ENCODE peak calls at places on chromosomes 5 and 9, in five cellular contexts. One of them, this sample, is unnamed.

GRCh38 chr5:144511581-144512072 is 341.0 kb downstream of the KCTD16 start:
- DNase-seq in A549: no peak
- DNase-seq in K562: no peak
- DNase-seq in GM12878: no peak
- DNase-seq in endothelial cell of umbilical vein: no peak
- DNase-seq in this sample: no peak

GRCh38 chr5:31889131-31889561 is 250.2 kb downstream of the PDZD2 start:
- DNase-seq in A549: no peak
- DNase-seq in K562: no peak
- DNase-seq in GM12878: no peak
- DNase-seq in endothelial cell of umbilical vein: no peak
- DNase-seq in this sample: no peak

GRCh38 chr9:136160321-136160938 is 41.8 kb upstream of the TMEM250 start:
- DNase-seq in A549: no peak
- DNase-seq in K562: peak; percentile 38
- DNase-seq in GM12878: no peak
- DNase-seq in endothelial cell of umbilical vein: no peak
- DNase-seq in this sample: no peak

GRCh38 chr5:113061851-113062631 is 85.4 kb downstream of the DCP2 start:
- DNase-seq in A549: no peak
- DNase-seq in K562: no peak
- DNase-seq in GM12878: no peak
- DNase-seq in endothelial cell of umbilical vein: no peak
- DNase-seq in this sample: no peak

GRCh38 chr5:36279054-36279698 is 22.5 kb downstream of the RANBP3L start:
- DNase-seq in A549: no peak
- DNase-seq in K562: no peak
- DNase-seq in GM12878: no peak
- DNase-seq in endothelial cell of umbilical vein: no peak
- DNase-seq in this sample: peak; percentile 9

GRCh38 chr9:84054341-84055010 is 73.9 kb downstream of the RMI1 start:
- DNase-seq in A549: no peak
- DNase-seq in K562: no peak
- DNase-seq in GM12878: no peak
- DNase-seq in endothelial cell of umbilical vein: no peak
- DNase-seq in this sample: no peak

GRCh38 chr9:18495065-18495464 is 21.1 kb downstream of the ADAMTSL1 start:
- DNase-seq in A549: no peak
- DNase-seq in K562: no peak
- DNase-seq in GM12878: no peak
- DNase-seq in endothelial cell of umbilical vein: no peak
- DNase-seq in this sample: no peak

GRCh38 chr5:133824661-133825254 is 143.7 kb downstream of the C5orf15 start:
- DNase-seq in A549: no peak
- DNase-seq in K562: no peak
- DNase-seq in GM12878: peak; percentile 90
- DNase-seq in endothelial cell of umbilical vein: no peak
- DNase-seq in this sample: no peak

GRCh38 chr5:69006030-69006429 is 87.8 kb upstream of the SLC30A5 start:
- DNase-seq in A549: no peak
- DNase-seq in K562: no peak
- DNase-seq in GM12878: no peak
- DNase-seq in endothelial cell of umbilical vein: no peak
- DNase-seq in this sample: no peak

GRCh38 chr9:96048116-96048953 is 172.8 kb downstream of the ERCC6L2 start:
- DNase-seq in A549: no peak
- DNase-seq in K562: no peak
- DNase-seq in GM12878: no peak
- DNase-seq in endothelial cell of umbilical vein: peak; percentile 55
- DNase-seq in this sample: no peak

GRCh38 chr9:130843049-130843908 is 8.2 kb downstream of the ABL1 start:
- DNase-seq in A549: no peak
- DNase-seq in K562: no peak
- DNase-seq in GM12878: no peak
- DNase-seq in endothelial cell of umbilical vein: no peak
- DNase-seq in this sample: no peak

GRCh38 chr5:60801406-60802090 is 42.5 kb downstream of the ELOVL7 start:
- DNase-seq in A549: no peak
- DNase-seq in K562: no peak
- DNase-seq in GM12878: no peak
- DNase-seq in endothelial cell of umbilical vein: no peak
- DNase-seq in this sample: no peak

GRCh38 chr5:108093186-108093585 is 288.7 kb downstream of the FBXL17 start:
- DNase-seq in A549: peak; percentile 25
- DNase-seq in K562: no peak
- DNase-seq in GM12878: no peak
- DNase-seq in endothelial cell of umbilical vein: peak; percentile 31
- DNase-seq in this sample: peak; percentile 19

GRCh38 chr5:115494570-115495289 is 49.8 kb downstream of the FEM1C start:
- DNase-seq in A549: no peak
- DNase-seq in K562: no peak
- DNase-seq in GM12878: no peak
- DNase-seq in endothelial cell of umbilical vein: no peak
- DNase-seq in this sample: no peak

GRCh38 chr5:100709771-100710170 is 174.6 kb downstream of the FAM174A start:
- DNase-seq in A549: no peak
- DNase-seq in K562: no peak
- DNase-seq in GM12878: no peak
- DNase-seq in endothelial cell of umbilical vein: no peak
- DNase-seq in this sample: no peak

GRCh38 chr5:93192107-93192506 is 388.9 kb downstream of the NR2F1-AS1 start:
- DNase-seq in A549: peak; percentile 68
- DNase-seq in K562: no peak
- DNase-seq in GM12878: no peak
- DNase-seq in endothelial cell of umbilical vein: peak; percentile 73
- DNase-seq in this sample: no peak

GRCh38 chr9:97528529-97529230 is 27.2 kb downstream of the TMOD1 start:
- DNase-seq in A549: no peak
- DNase-seq in K562: no peak
- DNase-seq in GM12878: no peak
- DNase-seq in endothelial cell of umbilical vein: no peak
- DNase-seq in this sample: no peak

GRCh38 chr5:96335873-96336272 is 97.2 kb downstream of the PCSK1 start:
- DNase-seq in A549: peak; percentile 11
- DNase-seq in K562: no peak
- DNase-seq in GM12878: no peak
- DNase-seq in endothelial cell of umbilical vein: no peak
- DNase-seq in this sample: no peak

GRCh38 chr5:102901821-102902448 is 146.8 kb downstream of the PAM start:
- DNase-seq in A549: no peak
- DNase-seq in K562: no peak
- DNase-seq in GM12878: no peak
- DNase-seq in endothelial cell of umbilical vein: peak; percentile 37
- DNase-seq in this sample: no peak

GRCh38 chr9:100601216-100601615 is 23.3 kb downstream of the CAVIN4 start:
- DNase-seq in A549: peak; percentile 54
- DNase-seq in K562: peak; percentile 32
- DNase-seq in GM12878: no peak
- DNase-seq in endothelial cell of umbilical vein: peak; percentile 52
- DNase-seq in this sample: peak; percentile 60

GRCh38 chr5:172276214-172276613 is 7.3 kb downstream of the UBTD2 start:
- DNase-seq in A549: peak; percentile 46
- DNase-seq in K562: no peak
- DNase-seq in GM12878: no peak
- DNase-seq in endothelial cell of umbilical vein: no peak
- DNase-seq in this sample: no peak

GRCh38 chr9:73780916-73781315 is 629.3 kb downstream of the ANXA1 start:
- DNase-seq in A549: peak; percentile 1
- DNase-seq in K562: no peak
- DNase-seq in GM12878: no peak
- DNase-seq in endothelial cell of umbilical vein: no peak
- DNase-seq in this sample: peak; percentile 20

GRCh38 chr5:176420086-176420485 is 3.7 kb upstream of the CLTB start:
- DNase-seq in A549: no peak
- DNase-seq in K562: no peak
- DNase-seq in GM12878: no peak
- DNase-seq in endothelial cell of umbilical vein: no peak
- DNase-seq in this sample: no peak

GRCh38 chr9:71079451-71079850 is 42.0 kb downstream of the TRPM3 start:
- DNase-seq in A549: peak; percentile 2
- DNase-seq in K562: no peak
- DNase-seq in GM12878: no peak
- DNase-seq in endothelial cell of umbilical vein: no peak
- DNase-seq in this sample: no peak

GRCh38 chr5:169029087-169029486 is 271.9 kb downstream of the SLIT3 start:
- DNase-seq in A549: no peak
- DNase-seq in K562: no peak
- DNase-seq in GM12878: no peak
- DNase-seq in endothelial cell of umbilical vein: no peak
- DNase-seq in this sample: no peak

GRCh38 chr5:107486489-107486888 is 184.2 kb downstream of the EFNA5 start:
- DNase-seq in A549: no peak
- DNase-seq in K562: no peak
- DNase-seq in GM12878: peak; percentile 48
- DNase-seq in endothelial cell of umbilical vein: no peak
- DNase-seq in this sample: peak; percentile 85

GRCh38 chr5:148805323-148806290 is 20.8 kb upstream of the ADRB2 start:
- DNase-seq in A549: no peak
- DNase-seq in K562: peak; percentile 45
- DNase-seq in GM12878: peak; percentile 79
- DNase-seq in endothelial cell of umbilical vein: peak; percentile 77
- DNase-seq in this sample: peak; percentile 98

GRCh38 chr9:37515620-37516258 is 30.0 kb downstream of the POLR1E start:
- DNase-seq in A549: no peak
- DNase-seq in K562: no peak
- DNase-seq in GM12878: no peak
- DNase-seq in endothelial cell of umbilical vein: no peak
- DNase-seq in this sample: no peak

GRCh38 chr9:37511715-37512010 is 25.9 kb downstream of the POLR1E start:
- DNase-seq in A549: no peak
- DNase-seq in K562: no peak
- DNase-seq in GM12878: no peak
- DNase-seq in endothelial cell of umbilical vein: no peak
- DNase-seq in this sample: no peak

GRCh38 chr9:37512439-37512838 is 26.7 kb downstream of the POLR1E start:
- DNase-seq in A549: no peak
- DNase-seq in K562: no peak
- DNase-seq in GM12878: no peak
- DNase-seq in endothelial cell of umbilical vein: no peak
- DNase-seq in this sample: no peak

GRCh38 chr9:37517977-37518376 is 32.2 kb downstream of the POLR1E start:
- DNase-seq in A549: no peak
- DNase-seq in K562: no peak
- DNase-seq in GM12878: no peak
- DNase-seq in endothelial cell of umbilical vein: no peak
- DNase-seq in this sample: no peak

GRCh38 chr9:37514999-37515398 is 29.3 kb downstream of the POLR1E start:
- DNase-seq in A549: no peak
- DNase-seq in K562: no peak
- DNase-seq in GM12878: no peak
- DNase-seq in endothelial cell of umbilical vein: no peak
- DNase-seq in this sample: no peak
- TF ChIP-seq MAX in A549: no peak
- TF ChIP-seq MAX in K562: no peak
- TF ChIP-seq MAX in GM12878: no peak
- TF ChIP-seq MAX in endothelial cell of umbilical vein: no peak
- TF ChIP-seq MAX in this sample: no peak

GRCh38 chr9:98652741-98653140 is 56.0 kb downstream of the GABBR2 start:
- DNase-seq in A549: no peak
- DNase-seq in K562: no peak
- DNase-seq in GM12878: no peak
- DNase-seq in endothelial cell of umbilical vein: no peak
- DNase-seq in this sample: no peak

GRCh38 chr9:98654247-98654646 is 54.5 kb downstream of the GABBR2 start:
- DNase-seq in A549: no peak
- DNase-seq in K562: no peak
- DNase-seq in GM12878: no peak
- DNase-seq in endothelial cell of umbilical vein: no peak
- DNase-seq in this sample: no peak

GRCh38 chr9:98656536-98656935 is 52.2 kb downstream of the GABBR2 start:
- DNase-seq in A549: no peak
- DNase-seq in K562: no peak
- DNase-seq in GM12878: no peak
- DNase-seq in endothelial cell of umbilical vein: no peak
- DNase-seq in this sample: no peak

GRCh38 chr9:98647236-98647635 is 61.5 kb downstream of the GABBR2 start:
- DNase-seq in A549: no peak
- DNase-seq in K562: no peak
- DNase-seq in GM12878: no peak
- DNase-seq in endothelial cell of umbilical vein: no peak
- DNase-seq in this sample: no peak

DNA sequence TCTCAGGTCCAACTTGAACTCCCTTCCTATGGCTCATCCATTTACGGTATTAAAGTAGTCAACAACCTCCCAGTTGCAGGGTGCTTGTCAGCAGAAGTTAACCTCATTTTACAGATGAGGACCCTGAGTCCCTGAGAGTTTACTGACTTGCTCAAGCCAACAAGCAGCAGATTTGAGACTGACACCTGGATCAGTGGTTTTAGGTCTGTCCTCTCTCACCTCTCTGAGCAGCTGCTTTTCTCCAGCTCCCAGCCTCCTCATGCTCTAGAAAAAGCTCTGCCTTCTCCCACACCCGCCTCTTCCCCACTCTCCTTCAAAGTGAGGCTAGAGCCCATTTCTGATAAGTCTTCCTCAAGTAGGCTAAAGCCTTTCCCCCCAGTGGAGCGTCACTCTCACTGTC is 56.4 kb downstream of the GABBR2 start:
- DNase-seq in A549: no peak
- DNase-seq in K562: no peak
- DNase-seq in GM12878: no peak
- DNase-seq in endothelial cell of umbilical vein: no peak
- DNase-seq in this sample: no peak
- TF ChIP-seq MYC in A549: no peak
- TF ChIP-seq MYC in K562: no peak
- TF ChIP-seq MYC in GM12878: no peak
- TF ChIP-seq MYC in endothelial cell of umbilical vein: no peak
- TF ChIP-seq MYC in this sample: no peak

DNA sequence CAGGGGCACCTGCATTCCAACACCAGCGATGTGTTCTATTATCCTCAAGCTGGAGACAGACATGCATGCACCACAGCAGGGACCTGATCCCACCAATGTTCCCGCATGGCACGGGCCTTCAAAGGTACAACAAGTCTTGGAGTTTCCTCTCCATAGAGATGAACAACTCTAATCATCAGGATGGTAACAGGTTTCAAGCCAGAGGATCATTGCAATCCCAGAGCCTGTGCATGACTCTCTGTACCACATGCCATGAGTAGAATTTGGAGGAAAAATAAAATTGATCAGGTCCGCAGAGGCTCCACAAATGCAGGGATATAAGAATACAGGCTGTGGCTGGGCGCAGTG is 45.8 kb upstream of the RNF130 start:
- DNase-seq in A549: no peak
- DNase-seq in K562: no peak
- DNase-seq in GM12878: no peak
- DNase-seq in endothelial cell of umbilical vein: no peak
- DNase-seq in this sample: no peak
- TF ChIP-seq CTCF in A549: no peak
- TF ChIP-seq CTCF in K562: no peak
- TF ChIP-seq CTCF in GM12878: no peak
- TF ChIP-seq CTCF in endothelial cell of umbilical vein: no peak
- TF ChIP-seq CTCF in this sample: no peak

GRCh38 chr5:174827521-174827920 is 103.1 kb downstream of the MSX2 start:
- DNase-seq in A549: no peak
- DNase-seq in K562: no peak
- DNase-seq in GM12878: no peak
- DNase-seq in endothelial cell of umbilical vein: no peak
- DNase-seq in this sample: no peak
- TF ChIP-seq MAX in A549: no peak
- TF ChIP-seq MAX in K562: no peak
- TF ChIP-seq MAX in GM12878: no peak
- TF ChIP-seq MAX in endothelial cell of umbilical vein: no peak
- TF ChIP-seq MAX in this sample: no peak

This sample was measured in NB4.